ENCODE peak calls at places on chromosomes 7 and 10, in four cellular contexts. J is AG10803, S is dorsolateral prefrontal cortex, I is right atrium auricular region. Q is an unnamed sample.

GRCh38 chr7:100433592-100434296 is 2.6 kb downstream of the PPP1R35 start:
- DNase-seq in J (no peak), S (no peak), I (no peak), Q (no peak)

GRCh38 chr10:101453318-101453717 is 99.4 kb downstream of the BTRC start:
- DNase-seq in J (peak), S (no peak), I (no peak), Q (no peak)

GRCh38 chr10:108982141-108982540 is 941.2 kb downstream of the XPNPEP1 start:
- DNase-seq in J (no peak), S (no peak), I (no peak), Q (no peak)

GRCh38 chr7:158740657-158741293 is 36.2 kb upstream of the NCAPG2 start:
- DNase-seq in J (peak), S (no peak), I (peak), Q (no peak)

GRCh38 chr10:95706990-95707389 is 13.3 kb upstream of the TCTN3 start:
- DNase-seq in J (no peak), S (no peak), I (no peak), Q (no peak)

GRCh38 chr10:77873558-77874380 is 52.8 kb downstream of the DLG5 start:
- DNase-seq in J (peak), S (no peak), I (no peak), Q (no peak)

GRCh38 chr7:24781106-24781505 is 23.8 kb upstream of the GSDME start:
- DNase-seq in J (no peak), S (no peak), I (no peak), Q (no peak)

GRCh38 chr10:121601458-121601857 is 3.2 kb upstream of the FGFR2 start:
- DNase-seq in J (no peak), S (no peak), I (no peak), Q (no peak)

GRCh38 chr10:82609845-82610244 is 734.9 kb downstream of the NRG3 start:
- DNase-seq in J (no peak), S (no peak), I (no peak), Q (no peak)

GRCh38 chr10:11150255-11150731 is 132.6 kb downstream of the CELF2 start:
- DNase-seq in J (no peak), S (no peak), I (no peak), Q (no peak)

GRCh38 chr10:77819210-77820140 is 107.1 kb downstream of the DLG5 start:
- DNase-seq in J (no peak), S (no peak), I (no peak), Q (no peak)

GRCh38 chr7:28732037-28732869 is 225.9 kb downstream of the TRIL start:
- DNase-seq in J (peak), S (no peak), I (no peak), Q (peak)

GRCh38 chr7:2524808-2525140 is 5.2 kb downstream of the LFNG start:
- DNase-seq in J (no peak), S (no peak), I (no peak), Q (no peak)

GRCh38 chr7:153193144-153193595 is 433.6 kb downstream of the ACTR3B start:
- DNase-seq in J (no peak), S (peak), I (no peak), Q (peak)

GRCh38 chr10:93152136-93152535 is 78.4 kb downstream of the CYP26A1 start:
- DNase-seq in J (peak), S (no peak), I (no peak), Q (no peak)

GRCh38 chr7:20577362-20578069 is 38.0 kb upstream of the ABCB5 start:
- DNase-seq in J (peak), S (no peak), I (no peak), Q (no peak)

GRCh38 chr7:6422926-6423632 is 24.7 kb downstream of the DAGLB start:
- DNase-seq in J (no peak), S (no peak), I (no peak), Q (no peak)

GRCh38 chr7:2090526-2091520 is 141.9 kb downstream of the MAD1L1 start:
- DNase-seq in J (no peak), S (no peak), I (no peak), Q (no peak)

GRCh38 chr10:30186371-30186875 is 127.0 kb upstream of the JCAD start:
- DNase-seq in J (peak), S (no peak), I (no peak), Q (peak)

GRCh38 chr7:31307941-31308340 is 32.6 kb downstream of the NEUROD6 start:
- DNase-seq in J (no peak), S (no peak), I (no peak), Q (no peak)

GRCh38 chr10:75335191-75335590 is 66.4 kb downstream of the ZNF503 start:
- DNase-seq in J (peak), S (no peak), I (no peak), Q (no peak)

GRCh38 chr10:105727131-105727530 is 1086.0 kb downstream of the SORCS3 start:
- DNase-seq in J (no peak), S (no peak), I (no peak), Q (no peak)

GRCh38 chr10:14879055-14879800 is 562 bp downstream of the SUV39H2 start:
- DNase-seq in J (peak), S (peak), I (no peak), Q (no peak)

GRCh38 chr10:101492205-101492604 is 95.9 kb downstream of the POLL start:
- DNase-seq in J (no peak), S (no peak), I (no peak), Q (no peak)

GRCh38 chr7:155423337-155424285 is 34.3 kb upstream of the EN2 start:
- DNase-seq in J (no peak), S (no peak), I (no peak), Q (no peak)

GRCh38 chr10:18582803-18583202 is 68.6 kb downstream of the NSUN6 start:
- DNase-seq in J (no peak), S (no peak), I (no peak), Q (no peak)

GRCh38 chr10:77049896-77050295 is 587.7 kb downstream of the KCNMA1 start:
- DNase-seq in J (peak), S (no peak), I (no peak), Q (no peak)

GRCh38 chr7:147014596-147014995 is 898.0 kb downstream of the CNTNAP2 start:
- DNase-seq in J (no peak), S (no peak), I (no peak), Q (no peak)

GRCh38 chr7:79823246-79823951 is 311.2 kb upstream of the GNAI1 start:
- DNase-seq in J (peak), S (no peak), I (no peak), Q (no peak)

GRCh38 chr7:130793855-130794618 is 60.0 kb upstream of the KLF14 start:
- DNase-seq in J (peak), S (no peak), I (no peak), Q (no peak)
- TF ChIP-seq CTCF in J (peak), S (no peak), I (no peak), Q (no peak)

DNA sequence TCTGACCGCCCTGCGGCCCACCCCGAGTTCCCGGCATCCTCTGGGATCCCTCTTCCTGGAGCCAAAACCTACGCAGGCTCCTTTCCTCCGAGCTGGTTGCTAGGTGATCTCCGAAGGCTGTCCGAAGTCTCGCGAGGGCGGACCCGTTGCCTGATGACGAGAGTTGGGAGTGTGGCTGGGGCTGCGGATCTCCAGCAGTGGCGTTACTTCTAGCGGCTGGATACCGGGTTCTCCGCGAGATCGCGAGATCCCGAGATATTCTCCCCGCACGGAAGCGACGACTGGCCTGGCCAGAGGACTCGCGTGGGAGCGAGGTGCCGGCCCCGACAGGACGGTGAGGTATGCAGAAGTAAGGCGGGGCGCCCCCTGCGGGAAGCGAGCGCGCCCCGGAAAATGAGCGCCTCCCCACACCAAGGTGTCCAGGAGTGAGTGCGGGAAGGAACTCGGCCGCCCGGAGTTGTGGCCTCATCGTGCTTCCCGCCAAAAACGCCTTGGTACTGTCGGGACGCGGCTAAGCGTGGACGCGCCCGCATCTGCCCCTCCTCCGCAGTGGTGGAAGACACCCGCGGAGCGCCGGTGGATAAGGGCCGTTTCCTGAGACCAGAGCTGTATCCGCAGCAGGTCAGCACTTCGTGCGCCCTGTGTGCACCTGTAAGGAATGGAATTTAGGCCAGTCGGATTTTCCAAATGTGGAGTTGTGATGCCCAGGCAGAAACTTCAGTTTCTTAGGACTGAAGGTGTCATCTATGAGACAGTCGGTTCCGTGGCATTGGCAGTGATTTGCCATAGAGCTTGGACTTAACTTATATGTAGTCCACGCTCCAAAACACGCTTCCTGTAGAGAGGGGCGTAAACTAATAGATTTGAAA is at the start of gene AGBL3:
- DNase-seq in J (peak), S (peak), I (peak), Q (peak)
- TF ChIP-seq CTCF in J (peak), S (peak), I (peak), Q (peak)

GRCh38 chr10:47314416-47314970 is 7.8 kb upstream of the GDF2 start:
- DNase-seq in J (no peak), S (peak), I (no peak), Q (no peak)
- TF ChIP-seq CTCF in J (no peak), S (no peak), I (no peak), Q (no peak)

DNA sequence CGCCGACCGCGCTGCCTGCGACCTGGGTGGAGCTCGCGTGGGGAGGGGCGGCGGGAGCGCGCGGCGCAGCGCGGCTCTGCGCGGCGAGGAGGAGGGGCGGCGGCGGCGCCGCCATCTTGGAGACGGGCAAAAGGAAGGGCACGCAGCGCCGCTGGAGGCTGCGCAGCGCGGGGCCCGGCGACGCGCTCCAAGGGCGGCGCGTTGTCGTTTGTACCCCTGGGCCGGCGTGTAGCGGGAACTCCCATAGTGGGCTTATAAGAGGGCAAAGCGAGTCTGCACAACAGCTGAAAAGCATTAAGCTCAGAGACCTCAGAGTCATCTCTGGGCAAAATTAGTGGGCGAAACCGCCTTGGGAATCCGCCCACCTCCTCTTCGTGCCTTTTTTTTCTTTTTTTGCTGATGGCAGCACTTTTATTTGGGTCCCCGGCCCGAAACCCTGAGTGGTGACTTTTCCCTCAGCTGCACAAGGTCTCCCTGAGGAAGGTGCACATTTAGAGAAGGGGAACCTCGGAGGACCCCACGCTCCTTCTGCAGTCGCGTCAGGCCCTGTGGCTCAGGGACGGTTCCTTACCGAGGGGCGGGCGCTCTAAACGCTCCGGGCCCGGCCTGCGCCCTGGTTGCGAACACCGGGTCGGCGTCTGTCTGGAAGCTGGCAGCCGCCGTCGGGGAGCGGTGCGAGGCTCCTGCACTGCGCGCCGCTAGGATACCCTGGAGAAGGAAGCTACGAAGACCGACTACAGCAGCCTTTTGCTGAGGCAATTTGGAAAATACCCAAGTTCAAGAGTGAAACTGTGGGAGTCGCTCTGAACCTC is 423 bp upstream of the MCMBP start:
- DNase-seq in J (peak), S (peak), I (peak), Q (peak)
- TF ChIP-seq CTCF in J (peak), S (peak), I (no peak), Q (no peak)

GRCh38 chr10:97686301-97686961 is 610 bp downstream of the AVPI1 start:
- DNase-seq in J (no peak), S (no peak), I (no peak), Q (no peak)

GRCh38 chr10:97683556-97684357 is 3.3 kb downstream of the AVPI1 start:
- DNase-seq in J (peak), S (no peak), I (no peak), Q (no peak)

GRCh38 chr10:97686962-97687784 is at the start of gene AVPI1:
- DNase-seq in J (peak), S (peak), I (peak), Q (peak)

GRCh38 chr10:97684866-97685394 is 2.1 kb downstream of the AVPI1 start:
- DNase-seq in J (no peak), S (no peak), I (no peak), Q (no peak)

GRCh38 chr10:97685395-97685958 is 1.6 kb downstream of the AVPI1 start:
- DNase-seq in J (no peak), S (no peak), I (no peak), Q (peak)
- TF ChIP-seq CTCF in J (peak), S (no peak), I (no peak), Q (peak)